ENCODE peak calls at places on chromosome 3, in four cellular contexts. One of them, this sample, is unnamed.

GRCh38 chr3:63942513-63942912 is 30.3 kb upstream of the SCAANT1 start:
- DNase-seq in upper lobe of right lung: no peak
- DNase-seq in KBM-7: no peak
- DNase-seq in NCI-H2081: no peak
- DNase-seq in this sample: no peak

GRCh38 chr3:169404491-169404890 is 259.0 kb downstream of the MECOM start:
- DNase-seq in NCI-H2081: no peak
- DNase-seq in KBM-7: no peak
- DNase-seq in upper lobe of right lung: no peak
- DNase-seq in this sample: no peak

GRCh38 chr3:108136888-108137814 is 46.3 kb upstream of the CD47 start:
- DNase-seq in upper lobe of right lung: no peak
- DNase-seq in NCI-H2081: no peak
- DNase-seq in KBM-7: no peak
- DNase-seq in this sample: no peak

GRCh38 chr3:11060500-11061251 is 68.1 kb downstream of the SLC6A1 start:
- DNase-seq in KBM-7: peak
- DNase-seq in NCI-H2081: no peak
- DNase-seq in upper lobe of right lung: peak
- DNase-seq in this sample: peak

GRCh38 chr3:194588236-194588635 is 45.0 kb downstream of the TMEM44 start:
- DNase-seq in upper lobe of right lung: no peak
- DNase-seq in NCI-H2081: no peak
- DNase-seq in KBM-7: no peak
- DNase-seq in this sample: no peak

GRCh38 chr3:53161345-53161819 is 373 bp downstream of the PRKCD start:
- DNase-seq in upper lobe of right lung: peak
- DNase-seq in KBM-7: peak
- DNase-seq in NCI-H2081: no peak
- DNase-seq in this sample: no peak

GRCh38 chr3:17070560-17070959 is 185.8 kb downstream of the PLCL2 start:
- DNase-seq in KBM-7: no peak
- DNase-seq in upper lobe of right lung: no peak
- DNase-seq in NCI-H2081: peak
- DNase-seq in this sample: no peak

GRCh38 chr3:14772533-14773138 is 46.1 kb upstream of the FGD5 start:
- DNase-seq in NCI-H2081: no peak
- DNase-seq in upper lobe of right lung: peak
- DNase-seq in KBM-7: peak
- DNase-seq in this sample: no peak

GRCh38 chr3:125414671-125415070 is 39.5 kb upstream of the ZNF148 start:
- DNase-seq in KBM-7: no peak
- DNase-seq in NCI-H2081: no peak
- DNase-seq in upper lobe of right lung: no peak
- DNase-seq in this sample: no peak

GRCh38 chr3:178342111-178342510 is 194.1 kb upstream of the KCNMB2 start:
- DNase-seq in upper lobe of right lung: no peak
- DNase-seq in KBM-7: no peak
- DNase-seq in NCI-H2081: no peak
- DNase-seq in this sample: no peak

GRCh38 chr3:143970773-143971366 is 753 bp upstream of the DIPK2A start:
- DNase-seq in KBM-7: no peak
- DNase-seq in upper lobe of right lung: peak
- DNase-seq in NCI-H2081: peak
- DNase-seq in this sample: peak

GRCh38 chr3:46490338-46491084 is 7.3 kb upstream of the RTP3 start:
- DNase-seq in KBM-7: no peak
- DNase-seq in upper lobe of right lung: no peak
- DNase-seq in NCI-H2081: no peak
- DNase-seq in this sample: no peak

GRCh38 chr3:39290255-39290654 is 10.4 kb upstream of the CX3CR1 start:
- DNase-seq in upper lobe of right lung: no peak
- DNase-seq in NCI-H2081: no peak
- DNase-seq in KBM-7: no peak
- DNase-seq in this sample: no peak

GRCh38 chr3:24135280-24135679 is 190.2 kb downstream of the NR1D2 start:
- DNase-seq in upper lobe of right lung: no peak
- DNase-seq in KBM-7: no peak
- DNase-seq in NCI-H2081: no peak
- DNase-seq in this sample: no peak

GRCh38 chr3:72068621-72069020 is 283.7 kb upstream of the PROK2 start:
- DNase-seq in KBM-7: no peak
- DNase-seq in upper lobe of right lung: no peak
- DNase-seq in NCI-H2081: no peak
- DNase-seq in this sample: no peak

This sample was measured in substantia nigra.